ENCODE peak calls at places on chromosomes 3 and 15, in five cellular contexts. G is mesothelial cell of epicardium, X is OCI-LY7, B is chondrocyte, W is heart right ventricle. K is an unnamed sample.

GRCh38 chr3:12201813-12202212 is 43.1 kb upstream of the TIMP4 start:
- DNase-seq in G (no peak), X (no peak), B (no peak), W (no peak), K (no peak)

GRCh38 chr3:160633361-160634083 is 43.4 kb upstream of the ARL14 start:
- DNase-seq in G (no peak), X (no peak), B (no peak), W (no peak), K (no peak)

GRCh38 chr3:45957606-45958005 is 14.3 kb downstream of the CXCR6 start:
- DNase-seq in G (no peak), X (no peak), B (no peak), W (no peak), K (no peak)

GRCh38 chr15:93929375-93930094 is 301.8 kb upstream of the MCTP2 start:
- DNase-seq in G (no peak), X (no peak), B (no peak), W (no peak), K (no peak)

GRCh38 chr3:171646357-171647133 is 163.7 kb downstream of the PLD1 start:
- DNase-seq in G (no peak), X (peak; percentile 18), B (no peak), W (no peak), K (no peak)

GRCh38 chr15:75639191-75639708 is 774 bp downstream of the IMP3 start:
- DNase-seq in G (no peak), X (peak; percentile 22), B (no peak), W (no peak), K (no peak)

GRCh38 chr3:129688310-129688895 is 81.9 kb upstream of the PLXND1 start:
- DNase-seq in G (peak; percentile 53), X (no peak), B (no peak), W (peak; percentile 75), K (no peak)

GRCh38 chr3:146177986-146178385 is 17.0 kb upstream of the PLOD2 start:
- DNase-seq in G (no peak), X (no peak), B (no peak), W (no peak), K (no peak)

GRCh38 chr3:63864008-63864871 is 573 bp downstream of the ATXN7 start:
- DNase-seq in G (peak; percentile 44), X (peak; percentile 57), B (no peak), W (peak; percentile 50), K (peak; percentile 35)

GRCh38 chr3:129313983-129314756 is 35.5 kb downstream of the HMCES start:
- DNase-seq in G (no peak), X (peak; percentile 38), B (no peak), W (no peak), K (no peak)

GRCh38 chr15:73751896-73752816 is 995 bp downstream of the INSYN1 start:
- DNase-seq in G (peak; percentile 47), X (no peak), B (no peak), W (no peak), K (no peak)

GRCh38 chr3:127368186-127369032 is 80.6 kb upstream of the PRR20G start:
- DNase-seq in G (no peak), X (no peak), B (no peak), W (no peak), K (no peak)

GRCh38 chr15:50879016-50879415 is 29.5 kb upstream of the AP4E1 start:
- DNase-seq in G (no peak), X (peak; percentile 25), B (no peak), W (no peak), K (no peak)

GRCh38 chr3:159236306-159236705 is 434.5 kb downstream of the MFSD1 start:
- DNase-seq in G (no peak), X (no peak), B (no peak), W (no peak), K (no peak)

GRCh38 chr3:47324278-47324865 is 41.6 kb downstream of the KLHL18 start:
- DNase-seq in G (peak; percentile 61), X (peak; percentile 81), B (no peak), W (no peak), K (peak; percentile 62)

GRCh38 chr15:41656188-41656587 is 4.0 kb upstream of the MGA start:
- DNase-seq in G (no peak), X (no peak), B (no peak), W (no peak), K (no peak)

GRCh38 chr3:108472011-108472591 is 38.3 kb downstream of the MYH15 start:
- DNase-seq in G (no peak), X (no peak), B (no peak), W (no peak), K (no peak)

GRCh38 chr15:73949496-73949895 is 23.2 kb downstream of the LOXL1 start:
- DNase-seq in G (no peak), X (no peak), B (peak; percentile 32), W (no peak), K (no peak)

GRCh38 chr15:59792359-59792758 is 103.2 kb upstream of the BNIP2 start:
- DNase-seq in G (no peak), X (no peak), B (no peak), W (no peak), K (no peak)

GRCh38 chr3:134430174-134430573 is 55.6 kb downstream of the ANAPC13 start:
- DNase-seq in G (no peak), X (no peak), B (no peak), W (no peak), K (no peak)

GRCh38 chr3:134425943-134426342 is 51.7 kb upstream of the AMOTL2 start:
- DNase-seq in G (no peak), X (no peak), B (no peak), W (no peak), K (no peak)

GRCh38 chr3:134426660-134427181 is 52.5 kb upstream of the AMOTL2 start:
- DNase-seq in G (no peak), X (no peak), B (no peak), W (no peak), K (no peak)

GRCh38 chr3:134428396-134428795 is 54.1 kb upstream of the AMOTL2 start:
- DNase-seq in G (no peak), X (no peak), B (no peak), W (no peak), K (no peak)

GRCh38 chr3:134427400-134428111 is 53.3 kb upstream of the AMOTL2 start:
- DNase-seq in G (no peak), X (no peak), B (peak; percentile 94), W (no peak), K (no peak)
- TF ChIP-seq CTCF in G (no peak), X (no peak), B (peak; percentile 19), W (no peak), K (no peak)

DNA sequence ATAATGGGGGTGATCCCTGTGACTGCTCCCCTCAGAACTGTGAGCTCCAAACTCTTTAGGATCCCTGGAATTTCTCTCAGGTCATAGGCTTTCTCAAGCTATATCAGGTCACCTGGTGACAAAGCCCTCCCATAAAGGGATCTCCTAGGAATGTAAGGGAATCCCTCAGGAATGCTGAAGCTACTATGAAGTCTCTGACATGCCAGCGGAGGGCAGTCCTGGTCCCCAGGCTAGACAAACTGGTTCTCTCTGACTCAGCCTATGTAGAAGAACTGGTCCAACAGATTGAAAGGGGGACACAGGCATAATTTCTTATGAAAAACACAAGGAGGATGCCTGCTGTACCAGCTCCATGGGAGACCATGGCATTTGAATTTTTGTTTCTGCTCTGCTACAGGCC is 6.7 kb downstream of the LPCAT4 start:
- DNase-seq in G (no peak), X (no peak), B (no peak), W (no peak), K (no peak)
- TF ChIP-seq CTCF in G (no peak), X (no peak), B (no peak), W (no peak), K (no peak)

GRCh38 chr3:66014641-66015040 is 24.1 kb downstream of the MAGI1 start:
- DNase-seq in G (no peak), X (no peak), B (no peak), W (no peak), K (no peak)

GRCh38 chr3:66021731-66022131 is 17.0 kb downstream of the MAGI1 start:
- DNase-seq in G (no peak), X (no peak), B (no peak), W (no peak), K (no peak)

GRCh38 chr3:66019896-66020295 is 18.8 kb downstream of the MAGI1 start:
- DNase-seq in G (no peak), X (no peak), B (no peak), W (no peak), K (no peak)

GRCh38 chr3:66017084-66017990 is 21.4 kb downstream of the MAGI1 start:
- DNase-seq in G (no peak), X (no peak), B (no peak), W (no peak), K (no peak)

DNA sequence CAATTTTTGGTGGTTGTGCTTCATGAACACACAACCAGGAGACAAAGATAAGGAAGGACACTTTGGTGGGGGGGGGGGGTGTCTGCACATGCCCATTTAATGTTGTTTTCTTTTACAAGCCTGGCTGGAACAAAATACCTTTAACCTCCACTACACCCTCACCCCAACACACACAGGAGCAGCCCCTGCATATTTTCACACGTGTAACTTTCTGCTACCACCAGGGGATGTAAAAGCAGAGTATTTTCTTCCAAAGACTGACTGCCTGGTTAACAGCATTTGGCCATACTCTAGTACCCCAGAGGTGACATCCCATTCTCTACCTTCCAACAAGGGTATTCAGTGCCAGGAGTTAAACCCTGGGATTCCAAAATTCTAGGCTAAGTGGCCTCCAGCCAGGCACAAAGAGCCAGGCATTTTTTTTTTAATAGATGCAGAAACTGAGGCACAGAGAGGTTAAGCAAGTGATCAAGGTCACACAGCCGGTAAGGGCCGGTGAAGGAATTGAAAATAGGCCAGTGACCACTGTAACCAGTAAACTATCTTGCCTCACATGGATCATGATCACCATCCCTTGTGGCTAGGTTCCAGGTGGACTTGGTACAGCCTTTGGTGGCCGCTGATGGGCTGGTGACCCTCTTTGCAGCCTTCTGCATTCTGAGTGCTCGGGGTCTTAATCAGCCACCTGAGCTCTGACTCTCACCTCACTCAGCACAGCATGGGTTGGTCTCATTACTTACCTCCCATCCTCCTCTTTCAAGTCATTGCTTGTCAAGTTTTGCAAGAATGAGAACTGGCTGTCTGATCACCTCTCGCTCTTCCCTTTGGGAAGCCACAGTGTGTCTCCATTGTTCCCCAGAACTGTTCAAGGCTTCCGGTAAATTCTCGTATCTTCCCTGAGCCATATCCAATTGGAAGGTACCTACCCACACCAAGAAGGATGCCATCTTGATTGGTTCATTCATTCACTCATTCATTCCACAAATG is 20.4 kb downstream of the MAGI1 start:
- DNase-seq in G (no peak), X (no peak), B (no peak), W (no peak), K (no peak)
- TF ChIP-seq CTCF in G (no peak), X (no peak), B (peak; percentile 10), W (no peak), K (no peak)

GRCh38 chr3:36923981-36924747 is 20.7 kb downstream of the TRANK1 start:
- DNase-seq in G (no peak), X (peak; percentile 31), B (no peak), W (no peak), K (no peak)

GRCh38 chr3:36926292-36926897 is 18.5 kb downstream of the TRANK1 start:
- DNase-seq in G (no peak), X (no peak), B (no peak), W (no peak), K (no peak)

GRCh38 chr3:36924748-36925521 is 19.9 kb downstream of the TRANK1 start:
- DNase-seq in G (no peak), X (peak; percentile 50), B (no peak), W (no peak), K (no peak)

GRCh38 chr3:36920884-36921567 is 23.8 kb downstream of the TRANK1 start:
- DNase-seq in G (no peak), X (peak; percentile 34), B (no peak), W (no peak), K (no peak)

DNA sequence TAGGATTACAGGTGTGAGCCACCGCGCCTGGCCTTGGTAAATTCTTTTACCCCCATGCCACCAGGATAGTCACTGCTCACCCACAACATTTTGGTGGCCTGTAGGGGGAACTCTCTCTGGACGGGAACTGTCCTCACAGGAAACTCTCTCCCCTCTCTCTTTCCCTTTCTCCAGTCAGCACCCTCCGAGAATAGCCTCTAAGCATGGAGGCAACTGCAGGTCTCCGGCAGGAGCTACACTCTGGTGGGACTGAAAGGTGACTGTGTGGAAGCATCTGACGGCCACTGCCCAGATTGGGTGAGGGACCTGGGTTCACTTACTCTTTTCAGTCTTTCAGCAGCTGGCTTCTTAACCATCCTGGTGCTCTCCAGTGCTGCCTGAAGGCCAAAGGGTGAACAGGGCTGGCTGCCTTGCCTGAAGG is 21.3 kb downstream of the TRANK1 start:
- DNase-seq in G (no peak), X (peak; percentile 60), B (no peak), W (no peak), K (no peak)
- TF ChIP-seq CTCF in G (no peak), X (peak; percentile 70), B (no peak), W (no peak), K (no peak)

K was measured in D721Med.